ENCODE peak calls at places on chromosomes 6 and 20, in four cellular contexts. G is DND-41, Q is foreskin keratinocyte, S is Panc1. F is an unnamed sample.

GRCh38 chr6:88964509-88964908 is 1.1 kb upstream of the RNGTT start:
- DNase-seq in G (no peak), Q (no peak), S (no peak), F (no peak)

GRCh38 chr20:10906830-10907229 is 233.0 kb upstream of the JAG1 start:
- DNase-seq in G (no peak), Q (no peak), S (no peak), F (no peak)

GRCh38 chr20:63473555-63474449 is 1.3 kb upstream of the KCNQ2 start:
- DNase-seq in G (no peak), Q (no peak), S (no peak), F (no peak)

GRCh38 chr6:43012364-43012763 is 1.4 kb downstream of the MEA1 start:
- DNase-seq in G (no peak), Q (no peak), S (no peak), F (no peak)

GRCh38 chr20:47688385-47689381 is 96.6 kb downstream of the SULF2 start:
- DNase-seq in G (no peak), Q (no peak), S (no peak), F (no peak)

GRCh38 chr6:31114970-31115849 is 610 bp downstream of the PSORS1C1 start:
- DNase-seq in G (no peak), Q (peak), S (no peak), F (peak)

GRCh38 chr6:41439524-41440418 is 104.4 kb downstream of the NCR2 start:
- DNase-seq in G (peak), Q (no peak), S (no peak), F (no peak)

GRCh38 chr6:117605169-117605826 is 3.0 kb upstream of the GOPC start:
- DNase-seq in G (peak), Q (no peak), S (peak), F (no peak)

GRCh38 chr6:15443119-15443518 is 197.2 kb downstream of the JARID2 start:
- DNase-seq in G (no peak), Q (peak), S (no peak), F (peak)

GRCh38 chr20:9503530-9504251 is 10.7 kb upstream of the LAMP5 start:
- DNase-seq in G (no peak), Q (no peak), S (no peak), F (no peak)

GRCh38 chr20:37297066-37297736 is 7.7 kb downstream of the MANBAL start:
- DNase-seq in G (no peak), Q (no peak), S (no peak), F (no peak)

GRCh38 chr20:37301120-37301519 is 11.7 kb downstream of the MANBAL start:
- DNase-seq in G (no peak), Q (no peak), S (no peak), F (no peak)

GRCh38 chr20:37299718-37300529 is 10.5 kb downstream of the MANBAL start:
- DNase-seq in G (no peak), Q (no peak), S (no peak), F (no peak)

GRCh38 chr20:37296371-37296770 is 6.9 kb downstream of the MANBAL start:
- DNase-seq in G (no peak), Q (no peak), S (no peak), F (no peak)

DNA sequence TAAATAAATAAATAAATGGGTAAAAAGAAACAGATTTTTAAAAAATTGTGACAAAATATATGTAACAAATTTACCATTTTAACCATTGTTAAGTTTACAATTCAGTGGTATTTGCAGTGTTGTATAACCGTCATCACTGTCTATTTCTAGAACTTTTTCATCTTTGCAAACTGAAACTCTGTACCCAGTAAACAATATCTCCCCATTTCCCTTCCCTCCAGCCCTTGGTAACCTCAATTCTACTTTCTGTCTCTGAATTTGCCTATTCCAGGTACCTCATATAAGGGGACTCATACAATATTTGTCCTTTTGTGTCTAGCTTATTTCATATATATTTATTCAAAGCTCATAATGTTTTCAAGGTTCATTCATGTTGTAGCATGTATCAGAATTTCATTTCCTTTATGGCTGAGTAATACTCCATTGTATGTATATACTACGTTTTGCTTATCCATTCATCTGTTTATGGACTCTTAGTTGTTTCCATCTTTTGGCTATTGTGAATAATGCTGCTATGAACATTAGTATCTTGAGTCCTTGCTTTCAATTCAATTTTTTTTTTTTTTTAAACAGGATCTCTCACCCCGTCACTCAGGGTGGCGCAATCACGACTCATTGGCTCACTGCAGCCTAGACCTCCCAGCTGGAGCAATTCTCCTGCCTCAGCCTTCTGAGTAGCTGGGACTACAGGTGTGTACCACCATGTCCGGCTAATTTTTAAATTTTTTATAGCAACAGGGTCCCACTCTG is 8.9 kb downstream of the MANBAL start:
- DNase-seq in G (no peak), Q (peak), S (no peak), F (peak)
- H3K27ac ChIP-seq in G (no peak), Q (peak), S (no peak), F (peak)

DNA sequence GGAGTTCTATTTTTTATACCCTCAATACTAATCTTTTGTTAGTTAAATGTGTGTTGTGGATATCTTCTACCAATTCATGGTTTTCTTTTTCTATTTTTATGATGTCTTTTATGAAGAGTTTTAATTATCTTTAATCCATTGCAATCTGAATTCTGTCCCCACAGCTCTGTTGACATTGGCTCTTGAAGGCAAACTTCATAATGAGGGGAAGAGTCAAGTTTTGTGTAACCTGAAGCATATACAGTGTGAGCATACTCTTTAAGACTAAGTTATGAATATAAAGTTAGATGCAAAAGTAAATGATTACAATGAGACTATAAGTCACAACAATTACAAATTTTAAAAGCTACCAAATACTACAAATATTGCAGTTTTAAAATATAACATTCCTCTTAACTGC is 34.2 kb downstream of the RNF217 start:
- DNase-seq in G (no peak), Q (no peak), S (no peak), F (no peak)
- H3K27ac ChIP-seq in G (no peak), Q (no peak), S (no peak), F (no peak)

DNA sequence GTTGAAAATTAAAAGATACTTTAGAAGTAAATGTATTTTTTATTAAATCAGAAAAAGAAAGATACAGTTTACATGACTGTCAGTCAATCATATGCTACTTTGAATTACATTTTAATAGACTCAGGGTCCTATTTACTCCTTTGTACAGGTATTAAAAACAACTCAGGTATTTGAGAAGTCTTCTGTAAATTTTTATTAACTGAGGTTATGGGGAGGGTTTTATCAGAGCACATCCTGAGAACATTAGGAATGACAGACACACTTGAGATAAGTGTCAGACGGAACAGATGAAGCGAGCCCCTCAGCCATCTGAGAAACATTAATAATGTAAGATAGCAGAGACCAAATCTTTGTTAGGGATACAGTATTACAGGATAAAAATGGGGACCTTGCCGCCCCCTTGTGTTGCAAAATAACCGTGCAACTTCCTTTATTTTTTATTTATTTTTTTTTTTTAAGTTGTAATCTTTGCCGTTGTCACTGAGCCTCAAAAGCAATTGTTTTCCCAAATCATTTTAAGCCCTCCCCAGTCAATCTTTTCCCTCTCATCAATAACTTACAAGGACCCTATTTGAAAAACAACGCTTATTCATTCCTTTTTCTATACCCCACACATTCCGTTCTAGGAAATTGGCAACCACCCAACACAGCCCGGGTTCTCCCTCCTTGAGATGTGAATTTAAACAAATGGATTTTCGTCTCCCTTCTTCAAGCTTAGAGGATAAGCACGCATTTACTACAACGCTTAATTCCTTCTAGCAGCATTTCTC is 126.7 kb downstream of the BCAS1 start:
- DNase-seq in G (peak), Q (no peak), S (no peak), F (no peak)
- H3K27ac ChIP-seq in G (no peak), Q (no peak), S (peak), F (no peak)

GRCh38 chr20:25297141-25297905 is 49.4 kb downstream of the PYGB start:
- DNase-seq in G (no peak), Q (no peak), S (no peak), F (no peak)
- H3K27ac ChIP-seq in G (no peak), Q (no peak), S (peak), F (peak)

DNA sequence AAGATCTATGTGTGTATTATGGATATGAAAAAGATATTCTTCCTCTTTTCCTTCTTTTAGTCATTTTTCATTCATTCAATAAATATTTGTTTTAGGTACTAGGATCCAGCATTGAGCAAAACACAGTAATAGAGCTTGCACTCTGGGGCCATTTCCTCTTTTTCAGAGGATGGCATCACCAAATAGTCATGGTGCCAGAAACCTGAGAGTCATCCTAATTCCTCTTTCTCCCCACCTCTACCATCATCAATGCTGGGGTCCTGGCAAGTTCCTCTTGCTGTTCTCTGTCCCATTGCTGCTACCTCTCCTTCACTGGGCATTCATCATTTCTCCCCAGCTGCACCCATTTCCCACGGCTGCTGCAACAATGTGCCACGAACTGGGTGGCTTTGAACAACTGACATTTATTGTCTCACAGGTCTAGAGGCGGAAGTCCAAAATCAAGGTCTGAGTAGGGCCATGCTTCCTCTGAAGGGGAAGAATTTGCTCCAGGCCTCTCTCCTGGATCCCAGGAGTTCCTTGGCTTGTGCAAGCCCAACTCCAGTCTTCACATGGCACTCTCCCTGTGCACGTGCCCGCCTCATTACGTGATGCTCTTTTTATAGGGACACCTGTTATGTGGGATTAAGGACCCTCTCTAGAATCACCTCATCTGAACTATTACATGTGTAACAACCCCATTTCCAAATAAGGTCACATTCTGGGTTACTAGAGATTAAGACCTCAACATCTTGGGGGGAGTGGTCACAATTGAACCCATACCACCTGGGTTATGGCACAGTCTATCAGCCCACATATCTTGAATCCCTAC is 9.5 kb upstream of the IGF2R start:
- DNase-seq in G (no peak), Q (no peak), S (no peak), F (no peak)
- H3K27ac ChIP-seq in G (no peak), Q (no peak), S (no peak), F (no peak)

F was measured in epithelial cell of prostate.